ENCODE peak calls at places on chromosomes 16 and 17, in four cellular contexts. Z is HCT116, M is lung, X is adrenal gland. I is an unnamed sample.

GRCh38 chr16:17329412-17329811 is 141.3 kb downstream of the XYLT1 start:
- DNase-seq in Z (no peak), M (no peak), X (no peak), I (no peak)

GRCh38 chr17:41496803-41497484 is 7.2 kb upstream of the KRT36 start:
- DNase-seq in Z (peak; percentile 87), M (peak; percentile 90), X (peak; percentile 72), I (peak; percentile 79)

GRCh38 chr17:51439395-51440229 is 179.3 kb downstream of the UTP18 start:
- DNase-seq in Z (no peak), M (no peak), X (no peak), I (no peak)

GRCh38 chr17:58378895-58379824 is 27.2 kb upstream of the SUPT4H1 start:
- DNase-seq in Z (no peak), M (no peak), X (no peak), I (no peak)

GRCh38 chr17:10614536-10615155 is 42.5 kb downstream of the MYH3 start:
- DNase-seq in Z (peak; percentile 42), M (no peak), X (peak; percentile 20), I (peak; percentile 41)

GRCh38 chr17:51481370-51481769 is 221.0 kb downstream of the UTP18 start:
- DNase-seq in M (no peak), Z (no peak), X (no peak), I (no peak)

GRCh38 chr17:50396261-50397110 is 837 bp downstream of the LRRC59 start:
- DNase-seq in Z (no peak), X (peak; percentile 94), M (peak; percentile 69), I (peak; percentile 68)

GRCh38 chr17:364308-364707 is 11.7 kb upstream of the RPH3AL start:
- DNase-seq in X (no peak), Z (no peak), M (no peak), I (peak; percentile 14)

GRCh38 chr17:79993390-79994221 is 42.1 kb downstream of the TBC1D16 start:
- DNase-seq in X (peak; percentile 94), M (peak; percentile 80), Z (no peak), I (peak; percentile 98)

GRCh38 chr17:27633312-27634025 is 2.5 kb downstream of the LGALS9 start:
- DNase-seq in M (no peak), Z (no peak), X (peak; percentile 67), I (no peak)

GRCh38 chr17:38543403-38544174 is 62.2 kb downstream of the SRCIN1 start:
- DNase-seq in M (no peak), Z (no peak), X (no peak), I (no peak)

GRCh38 chr17:47276868-47277267 is 23.2 kb downstream of the ITGB3 start:
- DNase-seq in M (peak; percentile 52), Z (no peak), X (peak; percentile 75), I (no peak)

GRCh38 chr17:66165537-66166123 is 26.3 kb downstream of the CEP112 start:
- DNase-seq in X (peak; percentile 4), M (no peak), Z (peak; percentile 58), I (no peak)

GRCh38 chr17:18364166-18364565 is 816 bp upstream of the SHMT1 start:
- DNase-seq in X (no peak), Z (no peak), M (no peak), I (no peak)

GRCh38 chr17:46916211-46916610 is 6.7 kb upstream of the GOSR2 start:
- DNase-seq in X (no peak), M (no peak), Z (no peak), I (no peak)

GRCh38 chr16:31876955-31877828 is 3.6 kb downstream of the ZNF267 start:
- DNase-seq in M (no peak), Z (no peak), X (peak; percentile 18), I (peak; percentile 49)

GRCh38 chr16:30728904-30729672 is 19.1 kb upstream of the PHKG2 start:
- DNase-seq in M (no peak), X (peak; percentile 33), Z (no peak), I (no peak)

GRCh38 chr17:8621585-8621984 is 8.9 kb downstream of the MYH10 start:
- DNase-seq in M (no peak), Z (no peak), X (peak; percentile 17), I (no peak)

GRCh38 chr16:4414187-4414909 is 2.0 kb downstream of the CORO7 start:
- DNase-seq in Z (no peak), X (no peak), M (no peak), I (no peak)

GRCh38 chr17:35432176-35433074 is at the start of gene SLFN12:
- DNase-seq in M (peak; percentile 79), Z (no peak), X (peak; percentile 78), I (no peak)

GRCh38 chr16:78996806-78997205 is 603.7 kb downstream of the MAF start:
- DNase-seq in Z (no peak), M (no peak), X (no peak), I (no peak)

GRCh38 chr17:47274319-47275069 is 20.9 kb downstream of the ITGB3 start:
- DNase-seq in X (no peak), Z (no peak), M (no peak), I (no peak)

GRCh38 chr16:4403133-4403949 is 13.1 kb downstream of the CORO7 start:
- DNase-seq in Z (no peak), M (no peak), X (no peak), I (no peak)

GRCh38 chr17:79355186-79355585 is 255.7 kb downstream of the RBFOX3 start:
- DNase-seq in M (no peak), Z (no peak), X (no peak), I (no peak)

GRCh38 chr16:28062261-28063046 is 1.1 kb downstream of the GSG1L start:
- DNase-seq in Z (no peak), M (no peak), X (no peak), I (no peak)
- H3K4me3 ChIP-seq in Z (no peak overlapping the region), M (no peak overlapping the region), X (no peak overlapping the region), I (no peak overlapping the region)

DNA sequence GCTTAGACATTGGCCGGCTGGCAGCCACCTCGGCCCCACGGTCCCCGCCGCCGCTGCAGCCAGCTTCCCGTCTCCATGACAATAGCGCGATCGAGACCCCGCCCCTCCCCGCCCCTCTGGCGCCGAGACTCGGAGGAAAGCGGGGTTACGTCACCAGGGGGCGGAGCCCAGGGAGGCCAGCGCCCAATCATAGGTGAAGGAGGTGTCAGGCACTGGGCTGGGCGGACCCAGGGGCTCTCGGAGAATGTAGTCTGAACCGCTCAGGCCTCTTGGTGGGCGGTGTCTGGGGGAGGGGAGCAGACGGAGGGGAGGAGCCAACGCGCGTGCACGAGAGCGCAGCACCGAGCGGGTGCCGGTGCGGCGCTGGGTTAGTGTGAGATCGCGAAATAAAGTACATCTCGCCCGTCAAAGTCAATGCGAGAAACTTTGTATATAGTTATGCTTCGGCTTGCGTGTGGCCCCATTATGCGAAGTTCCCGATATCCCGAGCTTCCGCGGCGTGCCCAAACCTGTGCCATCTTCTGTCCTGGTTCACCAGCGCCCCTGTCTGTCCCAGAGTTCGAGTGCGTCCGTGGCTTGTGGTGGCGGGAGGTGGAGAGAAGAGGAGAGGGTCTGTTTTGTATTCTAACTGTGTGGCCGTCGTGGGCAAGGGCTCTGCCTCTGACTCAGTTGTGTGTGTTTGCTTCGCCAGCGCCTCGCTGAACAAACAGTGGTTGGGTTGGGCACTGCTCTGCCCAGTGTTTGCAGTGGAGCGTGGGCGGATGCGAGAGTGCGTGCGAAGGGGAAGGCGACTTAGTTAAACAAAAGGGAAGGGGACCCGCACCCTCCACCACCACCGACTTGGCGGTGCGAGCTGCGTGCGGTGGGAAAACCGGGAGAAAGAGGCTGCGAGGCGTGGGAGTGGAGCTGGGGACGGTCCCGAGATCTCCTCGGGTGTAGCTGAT is 1.3 kb upstream of the IRX5 start:
- DNase-seq in M (peak; percentile 99), Z (peak; percentile 87), X (peak; percentile 99), I (peak; percentile 100)
- TF ChIP-seq CTCF in M (no peak), Z (no peak), X (no peak), I (peak; percentile 23)

DNA sequence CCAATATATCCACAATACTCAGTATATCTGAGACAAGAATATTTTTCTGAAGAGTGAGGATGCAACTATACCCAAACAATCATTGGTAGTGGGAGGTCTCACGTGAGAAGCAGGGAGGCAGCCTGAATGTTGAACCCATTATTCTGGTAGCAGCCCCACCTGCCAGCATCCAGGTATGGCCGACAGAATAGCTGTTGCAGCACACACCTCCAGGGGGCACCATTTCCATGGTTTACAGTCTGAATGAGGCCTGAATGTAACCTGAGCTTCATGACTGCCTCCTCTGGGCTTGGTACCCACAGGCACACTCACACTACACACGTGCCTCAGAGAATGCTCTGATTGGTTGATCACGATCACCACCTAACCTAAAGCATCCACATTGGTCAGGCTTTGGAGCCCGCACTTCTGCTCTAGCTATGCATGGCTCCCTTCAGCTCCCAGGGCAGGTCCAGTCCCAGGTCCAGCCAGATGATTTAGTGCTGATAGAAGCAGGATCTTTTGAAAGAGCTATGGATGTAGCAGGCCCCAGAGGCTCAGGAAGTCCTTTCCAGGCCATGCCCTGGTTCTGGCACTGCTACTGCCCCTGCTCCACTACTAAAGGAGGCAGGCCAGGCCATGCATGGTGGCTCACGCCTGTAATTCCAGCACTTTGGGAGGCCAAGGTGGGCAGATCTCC is 11.0 kb upstream of the CBFB start:
- DNase-seq in M (peak; percentile 85), X (peak; percentile 90), Z (peak; percentile 98), I (peak; percentile 97)
- H3K4me1 ChIP-seq in M (no peaks in the 10 kb centered on the region), X (peaks cover 13% of the 10 kb centered on the region), Z (peaks cover 19% of the 10 kb centered on the region), I (peaks cover 17% of the 10 kb centered on the region)

GRCh38 chr16:89332248-89333245 is 115.0 kb downstream of the ZNF778 start:
- DNase-seq in M (no peak), X (no peak), Z (no peak), I (peak; percentile 25)

GRCh38 chr16:89331371-89332109 is 114.0 kb downstream of the ZNF778 start:
- DNase-seq in Z (no peak), X (no peak), M (no peak), I (no peak)

GRCh38 chr16:89334050-89334449 is 116.5 kb downstream of the ZNF778 start:
- DNase-seq in X (peak; percentile 62), M (no peak), Z (no peak), I (no peak)

GRCh38 chr16:89326721-89327120 is 109.2 kb downstream of the ZNF778 start:
- DNase-seq in Z (no peak), M (no peak), X (no peak), I (peak; percentile 33)

DNA sequence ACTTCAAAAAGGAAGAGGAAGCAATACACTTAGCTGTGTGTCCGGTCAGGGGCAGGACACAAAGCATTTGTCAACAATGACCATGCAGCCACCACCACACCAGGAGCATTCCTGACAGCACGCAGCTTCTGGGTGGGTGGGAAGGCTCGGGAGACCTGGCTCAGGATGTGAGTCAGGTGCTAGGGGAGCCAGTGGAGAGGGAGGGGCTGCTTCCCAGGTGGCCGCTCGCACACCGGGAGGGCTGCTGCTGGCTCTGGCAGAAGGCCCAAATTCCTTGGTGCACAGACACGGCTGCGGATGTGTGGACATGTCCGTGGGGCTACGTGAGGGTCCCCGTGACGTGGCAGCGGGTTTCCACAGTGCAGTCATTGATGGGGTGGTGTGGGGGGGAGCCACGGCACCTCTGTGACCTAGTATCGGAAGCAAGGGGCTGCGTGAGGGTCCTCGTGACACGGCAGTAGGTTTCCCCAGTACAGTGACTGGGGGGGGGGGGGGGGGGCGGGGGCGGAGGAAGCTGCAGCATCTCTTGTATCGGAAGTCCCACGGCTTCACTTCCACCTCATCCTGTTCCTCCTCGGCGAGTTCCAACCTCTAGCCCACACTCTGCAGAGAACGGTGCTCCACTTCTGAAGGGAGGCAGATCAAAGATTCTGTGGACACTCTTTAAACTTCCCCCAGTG is 112.8 kb downstream of the ZNF778 start:
- DNase-seq in X (peak; percentile 29), M (no peak), Z (peak; percentile 92), I (no peak)
- H3K4me3 ChIP-seq in X (no peak overlapping the region), M (no peak overlapping the region), Z (peak overlapping the region; percentile 47), I (no peak overlapping the region)

GRCh38 chr17:30278032-30278431 is 13.7 kb downstream of the BLMH start:
- DNase-seq in M (no peak), X (peak; percentile 71), Z (no peak), I (peak; percentile 58)
- TF ChIP-seq CTCF in M (peak; percentile 22), X (peak; percentile 54), Z (peak; percentile 40), I (peak; percentile 62)